ENCODE peak calls at places on chromosomes 2 and 18, in eight cellular contexts. O is GM23248; V is CD8-positive, alpha-beta memory T cell; Y is ovary; D is sigmoid colon; R is tibial artery; K is transverse colon; T is HCT116. P is an unnamed sample.

GRCh38 chr2:229270551-229271410 is at the start of gene PID1:
- DNase-seq in O (peak; percentile 78), V (no peak), Y (peak; percentile 68), D (peak; percentile 72), R (peak; percentile 29), K (peak; percentile 37), T (no peak), P (no peak)

GRCh38 chr18:3923750-3924149 is 473.8 kb downstream of the TGIF1 start:
- DNase-seq in O (peak; percentile 85), V (no peak), Y (no peak), D (no peak), R (no peak), K (no peak), T (no peak), P (no peak)

GRCh38 chr18:69898241-69898861 is 49.3 kb downstream of the CD226 start:
- DNase-seq in O (no peak), V (no peak), Y (no peak), D (no peak), R (no peak), K (no peak), T (no peak), P (peak; percentile 13)

GRCh38 chr18:58536534-58537271 is 92.2 kb downstream of the ALPK2 start:
- DNase-seq in O (no peak), V (no peak), Y (no peak), D (no peak), R (no peak), K (peak; percentile 31), T (no peak), P (no peak)

GRCh38 chr2:160426604-160427003 is 67.0 kb downstream of the RBMS1 start:
- DNase-seq in O (no peak), V (no peak), Y (no peak), D (no peak), R (no peak), K (no peak), T (no peak), P (no peak)

GRCh38 chr18:22191986-22192385 is 22.6 kb downstream of the GATA6 start:
- DNase-seq in O (no peak), V (no peak), Y (no peak), D (no peak), R (no peak), K (no peak), T (no peak), P (no peak)

GRCh38 chr2:109516445-109517117 is 97.2 kb downstream of the SEPTIN10 start:
- DNase-seq in O (peak; percentile 50), V (no peak), Y (no peak), D (no peak), R (no peak), K (peak; percentile 49), T (peak; percentile 33), P (no peak)

GRCh38 chr18:53534695-53535094 is 689.8 kb downstream of the MBD2 start:
- DNase-seq in O (peak; percentile 3), V (no peak), Y (peak; percentile 32), D (no peak), R (peak; percentile 35), K (no peak), T (no peak), P (no peak)

GRCh38 chr2:42812899-42813479 is 20.6 kb upstream of the HAAO start:
- DNase-seq in O (peak; percentile 53), V (no peak), Y (no peak), D (no peak), R (no peak), K (no peak), T (peak; percentile 39), P (no peak)

GRCh38 chr18:50709215-50709614 is 110.6 kb downstream of the MRO start:
- DNase-seq in O (no peak), V (no peak), Y (no peak), D (no peak), R (no peak), K (no peak), T (no peak), P (no peak)

GRCh38 chr2:172792711-172793110 is 57.1 kb downstream of the RAPGEF4 start:
- DNase-seq in O (peak; percentile 21), V (no peak), Y (no peak), D (no peak), R (no peak), K (no peak), T (no peak), P (no peak)

GRCh38 chr2:42829556-42830510 is 37.5 kb upstream of the HAAO start:
- DNase-seq in O (peak; percentile 32), V (no peak), Y (no peak), D (no peak), R (no peak), K (no peak), T (no peak), P (no peak)

GRCh38 chr2:8021942-8022341 is 659.9 kb upstream of the ID2 start:
- DNase-seq in O (no peak), V (no peak), Y (no peak), D (no peak), R (no peak), K (no peak), T (no peak), P (no peak)

GRCh38 chr18:31950620-31951019 is 7.7 kb upstream of the TRAPPC8 start:
- DNase-seq in O (no peak), V (no peak), Y (no peak), D (no peak), R (no peak), K (no peak), T (no peak), P (no peak)

GRCh38 chr2:127011136-127011740 is 95.7 kb downstream of the BIN1 start:
- DNase-seq in O (no peak), V (no peak), Y (no peak), D (no peak), R (no peak), K (no peak), T (no peak), P (no peak)

GRCh38 chr2:32945286-32945685 is 1.5 kb upstream of the LTBP1 start:
- DNase-seq in O (no peak), V (no peak), Y (no peak), D (no peak), R (no peak), K (no peak), T (no peak), P (no peak)

GRCh38 chr2:119483395-119483753 is 40.9 kb downstream of the SCTR start:
- DNase-seq in O (peak; percentile 11), V (no peak), Y (no peak), D (no peak), R (no peak), K (no peak), T (no peak), P (no peak)

GRCh38 chr18:26460449-26461091 is 87.8 kb downstream of the KCTD1 start:
- DNase-seq in O (no peak), V (no peak), Y (no peak), D (no peak), R (no peak), K (no peak), T (no peak), P (no peak)

GRCh38 chr2:137173514-137173913 is 408.2 kb downstream of the THSD7B start:
- DNase-seq in O (peak; percentile 66), V (no peak), Y (no peak), D (no peak), R (no peak), K (no peak), T (no peak), P (no peak)

GRCh38 chr2:189178007-189178406 is 1.6 kb downstream of the COL5A2 start:
- DNase-seq in O (peak; percentile 74), V (no peak), Y (no peak), D (no peak), R (no peak), K (no peak), T (no peak), P (no peak)
- H3K4me3 ChIP-seq in O (peak overlapping the region; percentile 100), V (no peak overlapping the region), Y (peak overlapping the region; percentile 56), D (peak overlapping the region; percentile 69), R (peak overlapping the region; percentile 58), K (peak overlapping the region; percentile 14), T (no peak overlapping the region), P (no peak overlapping the region)

GRCh38 chr2:9250498-9251153 is 44.0 kb downstream of the ASAP2 start:
- DNase-seq in O (no peak), V (no peak), Y (no peak), D (no peak), R (no peak), K (no peak), T (no peak), P (no peak)

GRCh38 chr2:9247786-9248185 is 41.2 kb downstream of the ASAP2 start:
- DNase-seq in O (no peak), V (no peak), Y (no peak), D (no peak), R (no peak), K (peak; percentile 47), T (no peak), P (no peak)

GRCh38 chr2:9248363-9248762 is 41.8 kb downstream of the ASAP2 start:
- DNase-seq in O (no peak), V (no peak), Y (no peak), D (no peak), R (no peak), K (no peak), T (no peak), P (no peak)

GRCh38 chr2:9250091-9250490 is 43.5 kb downstream of the ASAP2 start:
- DNase-seq in O (no peak), V (no peak), Y (no peak), D (no peak), R (no peak), K (no peak), T (no peak), P (no peak)

GRCh38 chr2:9249036-9249800 is 42.6 kb downstream of the ASAP2 start:
- DNase-seq in O (peak; percentile 94), V (no peak), Y (no peak), D (no peak), R (no peak), K (peak; percentile 52), T (no peak), P (no peak)
- H3K36me3 ChIP-seq in O (no peaks in the 10 kb centered on the region), V (no peaks in the 10 kb centered on the region), Y (no peaks in the 10 kb centered on the region), D (no peaks in the 10 kb centered on the region), R (no peaks in the 10 kb centered on the region), K (no peaks in the 10 kb centered on the region), T (no peaks in the 10 kb centered on the region), P (no peaks in the 10 kb centered on the region)

GRCh38 chr2:239919779-239920545 is 105.2 kb downstream of the NDUFA10 start:
- DNase-seq in O (no peak), V (no peak), Y (no peak), D (no peak), R (no peak), K (no peak), T (no peak), P (no peak)
- H3K4me3 ChIP-seq in O (no peak overlapping the region), V (no peak overlapping the region), Y (no peak overlapping the region), D (no peak overlapping the region), R (no peak overlapping the region), K (no peak overlapping the region), T (no peak overlapping the region), P (no peak overlapping the region)

GRCh38 chr2:64237266-64237665 is 93.0 kb upstream of the PELI1 start:
- DNase-seq in O (no peak), V (no peak), Y (no peak), D (no peak), R (no peak), K (no peak), T (no peak), P (no peak)

GRCh38 chr2:64243081-64244048 is 99.1 kb upstream of the PELI1 start:
- DNase-seq in O (no peak), V (no peak), Y (no peak), D (no peak), R (no peak), K (no peak), T (no peak), P (no peak)

GRCh38 chr2:64234150-64234549 is 89.9 kb upstream of the PELI1 start:
- DNase-seq in O (no peak), V (no peak), Y (no peak), D (no peak), R (no peak), K (no peak), T (no peak), P (no peak)

GRCh38 chr2:64234785-64235184 is 90.6 kb upstream of the PELI1 start:
- DNase-seq in O (no peak), V (no peak), Y (no peak), D (no peak), R (no peak), K (no peak), T (no peak), P (no peak)

GRCh38 chr2:64238799-64239198 is 94.6 kb upstream of the PELI1 start:
- DNase-seq in O (no peak), V (no peak), Y (no peak), D (no peak), R (no peak), K (no peak), T (no peak), P (no peak)
- H3K36me3 ChIP-seq in O (no peaks in the 10 kb centered on the region), V (no peaks in the 10 kb centered on the region), Y (no peaks in the 10 kb centered on the region), D (no peaks in the 10 kb centered on the region), R (no peaks in the 10 kb centered on the region), K (no peaks in the 10 kb centered on the region), T (no peaks in the 10 kb centered on the region), P (no peaks in the 10 kb centered on the region)